ENCODE peak calls at places on chromosomes 12 and 14, in four cellular contexts. M is tibial artery, R is ovary, S is adrenal gland. N is an unnamed sample. For H3K27me3, the result is how much of the 10 kb centered on the place peaks cover.

GRCh38 chr14:101665478-101666078 is 95.9 kb upstream of the PPP2R5C start:
- DNase-seq in M (no peak), R (peak), S (peak), N (no peak)

GRCh38 chr12:62050785-62051184 is 209.4 kb upstream of the USP15 start:
- DNase-seq in M (no peak), R (no peak), S (no peak), N (no peak)

GRCh38 chr12:44873898-44874297 is 2.2 kb downstream of the NELL2 start:
- DNase-seq in M (no peak), R (no peak), S (no peak), N (no peak)

GRCh38 chr14:101521306-101521935 is 39.9 kb upstream of the DIO3 start:
- DNase-seq in M (no peak), R (no peak), S (no peak), N (peak)

GRCh38 chr14:77559381-77559780 is 57.1 kb downstream of the SPTLC2 start:
- DNase-seq in M (no peak), R (no peak), S (no peak), N (no peak)

GRCh38 chr12:2719405-2719804 is 75.4 kb upstream of the FKBP4 start:
- DNase-seq in M (no peak), R (no peak), S (no peak), N (no peak)

GRCh38 chr12:89494411-89495231 is 30.0 kb downstream of the GALNT4 start:
- DNase-seq in M (no peak), R (no peak), S (no peak), N (no peak)

GRCh38 chr14:92950773-92951172 is 27.8 kb downstream of the CHGA start:
- DNase-seq in M (no peak), R (no peak), S (no peak), N (no peak)

GRCh38 chr14:105492051-105492965 is 1.3 kb downstream of the TEDC1 start:
- DNase-seq in M (peak), R (peak), S (no peak), N (no peak)

GRCh38 chr14:67856806-67857205 is 37.2 kb downstream of the RAD51B start:
- DNase-seq in M (no peak), R (no peak), S (no peak), N (no peak)

GRCh38 chr12:41521872-41522379 is 333.8 kb downstream of the PDZRN4 start:
- DNase-seq in M (no peak), R (no peak), S (no peak), N (no peak)

GRCh38 chr12:4267904-4268548 is 5.5 kb upstream of the CCND2 start:
- DNase-seq in M (no peak), R (no peak), S (no peak), N (no peak)

GRCh38 chr12:124188561-124189405 is 106.1 kb upstream of the RFLNA start:
- DNase-seq in M (no peak), R (peak), S (no peak), N (no peak)

GRCh38 chr12:66196806-66197205 is 7.8 kb downstream of the IRAK3 start:
- DNase-seq in M (no peak), R (no peak), S (no peak), N (no peak)

GRCh38 chr12:48988030-48988649 is 10.0 kb downstream of the WNT1 start:
- DNase-seq in M (no peak), R (no peak), S (peak), N (no peak)

GRCh38 chr12:85005615-85006014 is 30.5 kb downstream of the TSPAN19 start:
- DNase-seq in M (no peak), R (no peak), S (no peak), N (no peak)

GRCh38 chr12:129036135-129036534 is 182.9 kb downstream of the GLT1D1 start:
- DNase-seq in M (no peak), R (no peak), S (no peak), N (no peak)

GRCh38 chr14:96062010-96062409 is 22.8 kb downstream of the C14orf132 start:
- DNase-seq in M (peak), R (no peak), S (no peak), N (no peak)

GRCh38 chr12:21764063-21764462 is 10.4 kb downstream of the KCNJ8 start:
- DNase-seq in M (no peak), R (no peak), S (no peak), N (no peak)

GRCh38 chr12:56437430-56438176 is 11.6 kb downstream of the TIMELESS start:
- DNase-seq in M (no peak), R (no peak), S (no peak), N (no peak)

GRCh38 chr14:87615050-87615449 is 377.9 kb downstream of the GALC start:
- DNase-seq in M (no peak), R (no peak), S (no peak), N (no peak)

GRCh38 chr14:94559638-94560290 is 1.5 kb upstream of the SERPINA4 start:
- DNase-seq in M (no peak), R (no peak), S (no peak), N (no peak)

GRCh38 chr12:53195516-53196420 is 11.3 kb downstream of the ITGB7 start:
- DNase-seq in M (no peak), R (no peak), S (no peak), N (no peak)

DNA sequence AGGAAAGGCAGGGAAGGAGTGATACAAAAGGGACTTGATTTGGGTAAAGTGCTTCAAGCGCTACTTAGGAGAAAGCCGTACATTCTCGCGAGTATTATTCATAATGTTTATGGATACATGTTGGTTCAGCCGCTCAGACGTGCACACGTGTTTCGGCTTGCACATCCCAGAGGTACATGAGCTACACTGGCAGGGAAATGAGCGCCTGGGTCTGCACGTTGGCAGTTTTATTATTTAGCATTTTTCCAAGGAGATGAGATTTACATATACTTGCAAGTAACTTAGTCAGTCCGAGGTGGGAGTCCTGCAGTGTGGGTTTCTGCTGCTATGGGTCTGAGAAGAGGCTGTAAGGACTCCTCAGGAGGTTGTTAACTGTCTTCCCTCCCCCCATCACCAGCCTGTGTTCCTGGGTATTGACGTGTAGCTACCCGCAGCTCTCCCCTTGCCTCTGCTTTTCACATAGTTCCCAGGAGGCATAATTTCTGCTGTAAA is 1.5 kb downstream of the PRKCH start:
- DNase-seq in M (no peak), R (no peak), S (no peak), N (no peak)
- H3K27me3 ChIP-seq in M (under half), R (under half), S (under half), N (under half)

GRCh38 chr12:905273-906076 is 44.0 kb downstream of the RAD52 start:
- DNase-seq in M (no peak), R (no peak), S (no peak), N (no peak)
- H3K27ac ChIP-seq in M (no peak), R (no peak), S (no peak), N (no peak)

GRCh38 chr14:46053221-46053620 is 598.4 kb downstream of the RPL10L start:
- DNase-seq in M (no peak), R (no peak), S (no peak), N (no peak)

GRCh38 chr14:46051801-46052200 is 599.8 kb downstream of the RPL10L start:
- DNase-seq in M (no peak), R (no peak), S (no peak), N (no peak)

DNA sequence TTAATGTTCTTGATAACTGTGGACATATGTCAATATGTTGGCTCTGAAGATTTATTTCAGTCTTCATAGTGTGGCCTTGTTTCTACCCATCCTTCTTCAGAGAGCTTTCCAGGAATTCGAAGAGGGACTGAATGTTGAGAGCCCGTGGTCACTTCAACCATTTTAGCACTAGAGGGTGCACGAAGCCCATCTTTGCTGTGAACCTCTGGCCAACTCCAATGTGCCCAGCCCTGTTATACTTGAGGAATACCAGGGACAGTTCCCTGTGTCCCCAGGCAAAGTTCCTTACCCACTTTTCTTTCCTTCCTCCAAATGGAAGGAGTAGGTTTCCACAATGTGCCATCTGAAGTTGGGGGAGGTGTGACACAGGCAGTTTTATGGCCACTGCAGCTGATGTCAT is 603.5 kb downstream of the RPL10L start:
- DNase-seq in M (no peak), R (no peak), S (no peak), N (no peak)
- TF ChIP-seq CTCF in M (no peak), R (no peak), S (no peak), N (no peak)

DNA sequence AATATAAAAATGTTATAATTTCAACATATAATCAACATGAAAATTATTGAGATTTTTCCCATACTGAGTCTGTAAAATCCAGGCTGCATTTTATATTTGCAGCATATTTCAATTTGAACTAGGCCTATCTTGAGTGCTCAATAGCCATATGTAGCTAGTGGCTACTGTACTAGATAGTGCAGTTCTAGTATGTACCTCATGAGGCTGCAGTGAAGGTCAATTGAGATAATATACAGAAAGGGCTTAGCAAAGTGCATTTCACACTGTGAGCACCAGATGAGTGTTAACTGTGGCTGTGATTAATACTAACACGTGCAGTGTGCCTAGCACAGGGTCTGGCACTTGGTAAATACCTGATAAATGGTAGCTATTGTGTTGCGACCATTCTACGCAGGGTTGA is 5.4 kb upstream of the SLC22A17 start:
- DNase-seq in M (no peak), R (no peak), S (no peak), N (no peak)
- H3K27me3 ChIP-seq in M (under half), R (under half), S (under half), N (under half)

GRCh38 chr12:131909596-131910219 is 15.3 kb downstream of the ULK1 start:
- DNase-seq in M (no peak), R (peak), S (no peak), N (no peak)
- H3K27ac ChIP-seq in M (no peak), R (no peak), S (no peak), N (no peak)

GRCh38 chr14:26276757-26277156 is 321.1 kb downstream of the NOVA1 start:
- DNase-seq in M (no peak), R (no peak), S (no peak), N (no peak)
- TF ChIP-seq CTCF in M (no peak), R (no peak), S (no peak), N (no peak)

GRCh38 chr12:126196263-126196662 is 1131.0 kb downstream of the AACS start:
- DNase-seq in M (no peak), R (no peak), S (no peak), N (no peak)

GRCh38 chr12:126189856-126190255 is 1124.6 kb downstream of the AACS start:
- DNase-seq in M (no peak), R (no peak), S (no peak), N (no peak)

GRCh38 chr12:126193190-126193589 is 1128.0 kb downstream of the AACS start:
- DNase-seq in M (no peak), R (no peak), S (no peak), N (no peak)

GRCh38 chr12:126191037-126191891 is 1126.0 kb downstream of the AACS start:
- DNase-seq in M (no peak), R (no peak), S (no peak), N (no peak)

DNA sequence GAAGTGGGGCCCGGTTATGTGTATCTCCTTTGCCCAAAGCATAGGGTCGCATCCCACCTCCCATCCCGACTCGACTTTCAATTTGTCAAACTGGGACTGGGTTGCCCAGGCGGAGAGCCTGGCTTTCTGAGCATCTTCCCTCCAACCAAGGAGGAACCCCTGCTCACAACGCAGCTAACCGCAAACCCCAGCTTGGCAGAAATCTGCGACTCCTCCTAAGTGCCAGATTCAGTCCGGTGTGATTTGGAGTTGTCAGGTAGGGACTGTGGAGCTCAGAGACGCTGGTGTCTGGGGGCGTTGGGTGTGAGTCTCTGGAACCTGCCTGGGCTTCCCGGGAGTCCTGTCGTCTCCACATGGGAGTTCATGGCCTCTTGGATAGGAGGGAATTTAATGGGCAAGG is 1126.7 kb downstream of the AACS start:
- DNase-seq in M (no peak), R (no peak), S (no peak), N (no peak)
- H3K27me3 ChIP-seq in M (under half), R (under half), S (under half), N (under half)

GRCh38 chr12:109064143-109064542 is 11.8 kb downstream of the USP30 start:
- DNase-seq in M (no peak), R (no peak), S (no peak), N (no peak)

GRCh38 chr12:109065154-109065852 is 12.9 kb downstream of the USP30 start:
- DNase-seq in M (no peak), R (no peak), S (no peak), N (no peak)

GRCh38 chr12:109069307-109070231 is 17.2 kb downstream of the USP30 start:
- DNase-seq in M (no peak), R (no peak), S (no peak), N (no peak)

DNA sequence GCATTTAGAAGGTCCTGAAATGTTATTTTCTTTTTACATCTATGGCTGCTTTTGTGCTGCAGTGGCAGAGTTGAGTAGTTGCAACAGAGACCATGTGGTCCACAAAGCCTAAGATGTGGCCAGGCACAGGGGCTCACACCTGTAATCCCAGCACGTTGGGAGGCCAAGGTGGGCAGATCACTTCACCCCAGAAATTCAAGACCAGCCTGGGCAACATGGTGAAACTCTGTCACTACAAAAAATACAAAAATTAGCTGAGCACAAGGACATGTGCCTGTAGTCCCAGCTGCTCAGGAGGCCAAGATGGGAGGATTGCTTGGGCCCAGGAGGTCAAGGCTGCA is 13.4 kb downstream of the USP30 start:
- DNase-seq in M (no peak), R (no peak), S (no peak), N (no peak)
- H3K27ac ChIP-seq in M (no peak), R (no peak), S (no peak), N (no peak)

GRCh38 chr12:109304485-109304884 is 4.6 kb downstream of the FOXN4 start:
- DNase-seq in M (no peak), R (no peak), S (no peak), N (no peak)
- TF ChIP-seq CTCF in M (no peak), R (no peak), S (no peak), N (no peak)

DNA sequence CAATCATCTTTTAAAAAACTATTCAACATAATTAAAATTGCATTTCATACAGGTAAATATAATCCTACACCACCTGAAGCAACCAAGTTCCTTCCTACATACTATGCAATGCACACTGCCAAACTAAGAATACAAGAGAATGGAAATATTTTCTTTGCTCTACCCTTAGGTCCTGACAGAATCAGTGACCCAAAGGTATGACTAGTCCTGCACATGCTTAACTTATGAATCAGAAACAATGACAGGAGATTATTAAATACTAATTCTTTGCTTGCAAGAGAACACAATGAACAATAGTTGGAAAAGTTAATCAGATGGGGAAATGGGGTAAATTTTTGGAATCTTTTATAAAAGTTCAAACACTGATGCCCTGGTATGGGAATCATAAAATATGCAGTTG is 220.1 kb downstream of the SOX5 start:
- DNase-seq in M (no peak), R (no peak), S (no peak), N (no peak)
- H3K27me3 ChIP-seq in M (under half), R (under half), S (under half), N (under half)